ENCODE peak calls at places on chromosomes 12 and 14, in five cellular contexts. One of them, this sample, is unnamed.

GRCh38 chr14:96587823-96588385 is 85.7 kb downstream of the PAPOLA start:
- DNase-seq in PC-3: no peak
- DNase-seq in HCT116: no peak
- DNase-seq in neural progenitor cell: no peak
- DNase-seq in MM.1S: no peak
- DNase-seq in this sample: no peak

GRCh38 chr14:54475187-54475881 is 13.4 kb downstream of the GMFB start:
- DNase-seq in PC-3: no peak
- DNase-seq in neural progenitor cell: no peak
- DNase-seq in HCT116: no peak
- DNase-seq in MM.1S: no peak
- DNase-seq in this sample: peak

GRCh38 chr12:96906849-96907664 is at the start of gene NEDD1:
- DNase-seq in MM.1S: peak
- DNase-seq in HCT116: peak
- DNase-seq in neural progenitor cell: peak
- DNase-seq in PC-3: peak
- DNase-seq in this sample: peak

GRCh38 chr12:61781021-61781581 is 479.1 kb upstream of the USP15 start:
- DNase-seq in HCT116: no peak
- DNase-seq in neural progenitor cell: peak
- DNase-seq in PC-3: no peak
- DNase-seq in MM.1S: no peak
- DNase-seq in this sample: no peak

GRCh38 chr12:84502907-84503787 is 409.5 kb downstream of the SLC6A15 start:
- DNase-seq in neural progenitor cell: peak
- DNase-seq in HCT116: peak
- DNase-seq in MM.1S: peak
- DNase-seq in PC-3: peak
- DNase-seq in this sample: peak

GRCh38 chr14:64702493-64703392 is 1.5 kb upstream of the PLEKHG3 start:
- DNase-seq in PC-3: peak
- DNase-seq in HCT116: no peak
- DNase-seq in neural progenitor cell: peak
- DNase-seq in MM.1S: no peak
- DNase-seq in this sample: no peak

GRCh38 chr14:24831677-24832076 is 197.7 kb upstream of the GZMB start:
- DNase-seq in MM.1S: no peak
- DNase-seq in HCT116: no peak
- DNase-seq in PC-3: no peak
- DNase-seq in neural progenitor cell: no peak
- DNase-seq in this sample: no peak

GRCh38 chr14:44029933-44030332 is 477.1 kb downstream of the FSCB start:
- DNase-seq in PC-3: no peak
- DNase-seq in neural progenitor cell: no peak
- DNase-seq in HCT116: no peak
- DNase-seq in MM.1S: no peak
- DNase-seq in this sample: no peak

GRCh38 chr12:129961111-129961510 is 57.3 kb upstream of the TMEM132D start:
- DNase-seq in neural progenitor cell: no peak
- DNase-seq in HCT116: no peak
- DNase-seq in PC-3: peak
- DNase-seq in MM.1S: no peak
- DNase-seq in this sample: peak

GRCh38 chr12:121893901-121894540 is 5.4 kb downstream of the PSMD9 start:
- DNase-seq in HCT116: no peak
- DNase-seq in neural progenitor cell: no peak
- DNase-seq in MM.1S: peak
- DNase-seq in PC-3: peak
- DNase-seq in this sample: peak

GRCh38 chr12:131002271-131002670 is 48.6 kb downstream of the ADGRD1 start:
- DNase-seq in neural progenitor cell: no peak
- DNase-seq in HCT116: no peak
- DNase-seq in MM.1S: no peak
- DNase-seq in PC-3: no peak
- DNase-seq in this sample: no peak

GRCh38 chr14:88189040-88189839 is 133.8 kb downstream of the KCNK10 start:
- DNase-seq in HCT116: peak
- DNase-seq in PC-3: peak
- DNase-seq in neural progenitor cell: peak
- DNase-seq in MM.1S: peak
- DNase-seq in this sample: peak

GRCh38 chr12:51908876-51909592 is 1.7 kb downstream of the ACVRL1 start:
- DNase-seq in HCT116: no peak
- DNase-seq in MM.1S: no peak
- DNase-seq in PC-3: no peak
- DNase-seq in neural progenitor cell: no peak
- DNase-seq in this sample: no peak

GRCh38 chr12:51907083-51907863 is at the start of gene ACVRL1:
- DNase-seq in PC-3: no peak
- DNase-seq in HCT116: no peak
- DNase-seq in neural progenitor cell: peak
- DNase-seq in MM.1S: no peak
- DNase-seq in this sample: peak

GRCh38 chr12:51905507-51906438 is 1.5 kb upstream of the ACVRL1 start:
- DNase-seq in neural progenitor cell: no peak
- DNase-seq in PC-3: no peak
- DNase-seq in MM.1S: no peak
- DNase-seq in HCT116: no peak
- DNase-seq in this sample: peak

GRCh38 chr12:51906452-51907082 is 737 bp upstream of the ACVRL1 start:
- DNase-seq in HCT116: no peak
- DNase-seq in MM.1S: no peak
- DNase-seq in PC-3: no peak
- DNase-seq in neural progenitor cell: no peak
- DNase-seq in this sample: no peak

DNA sequence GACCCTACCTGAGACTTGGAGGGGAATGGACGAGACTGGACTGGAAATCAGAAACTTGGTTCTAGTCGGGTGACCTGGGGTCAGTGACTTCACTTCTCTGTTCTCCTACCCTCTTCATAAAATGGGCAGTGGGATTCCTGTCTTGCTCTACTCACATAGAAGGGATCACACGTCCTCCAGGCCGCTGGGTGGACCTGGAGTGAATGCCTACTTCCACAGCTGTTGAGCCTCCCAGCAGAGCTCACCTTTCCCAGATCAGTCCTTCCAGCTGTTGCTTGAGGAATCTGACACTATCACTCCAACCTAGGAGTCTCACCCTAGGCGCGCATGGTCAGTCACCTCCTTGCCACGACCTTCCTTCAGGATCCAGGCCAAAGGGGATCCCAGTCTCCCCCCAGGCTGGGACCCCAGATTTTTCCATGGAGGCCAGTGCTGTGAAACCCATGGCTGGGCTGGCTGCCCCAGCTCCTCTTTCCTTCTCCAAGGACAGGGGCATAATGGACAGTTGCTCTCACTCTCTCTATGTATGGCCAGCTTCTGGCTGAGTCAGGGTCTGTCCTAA is 641 bp downstream of the ACVRL1 start:
- DNase-seq in MM.1S: no peak
- DNase-seq in HCT116: no peak
- DNase-seq in PC-3: no peak
- DNase-seq in neural progenitor cell: no peak
- DNase-seq in this sample: no peak
- TF ChIP-seq EZH2 in MM.1S: no peak
- TF ChIP-seq EZH2 in HCT116: no peak
- TF ChIP-seq EZH2 in PC-3: no peak
- TF ChIP-seq EZH2 in neural progenitor cell: no peak
- TF ChIP-seq EZH2 in this sample: no peak

GRCh38 chr14:80956105-80956504 is 684 bp downstream of the TSHR start:
- DNase-seq in HCT116: no peak
- DNase-seq in neural progenitor cell: no peak
- DNase-seq in MM.1S: no peak
- DNase-seq in PC-3: no peak
- DNase-seq in this sample: no peak

GRCh38 chr14:80954771-80955299 is 586 bp upstream of the TSHR start:
- DNase-seq in HCT116: peak
- DNase-seq in MM.1S: peak
- DNase-seq in PC-3: peak
- DNase-seq in neural progenitor cell: peak
- DNase-seq in this sample: peak

GRCh38 chr14:80958258-80958657 is 2.8 kb downstream of the TSHR start:
- DNase-seq in PC-3: no peak
- DNase-seq in HCT116: no peak
- DNase-seq in neural progenitor cell: no peak
- DNase-seq in MM.1S: no peak
- DNase-seq in this sample: no peak

GRCh38 chr14:80956922-80957321 is 1.5 kb downstream of the TSHR start:
- DNase-seq in neural progenitor cell: no peak
- DNase-seq in HCT116: no peak
- DNase-seq in MM.1S: no peak
- DNase-seq in PC-3: no peak
- DNase-seq in this sample: no peak

DNA sequence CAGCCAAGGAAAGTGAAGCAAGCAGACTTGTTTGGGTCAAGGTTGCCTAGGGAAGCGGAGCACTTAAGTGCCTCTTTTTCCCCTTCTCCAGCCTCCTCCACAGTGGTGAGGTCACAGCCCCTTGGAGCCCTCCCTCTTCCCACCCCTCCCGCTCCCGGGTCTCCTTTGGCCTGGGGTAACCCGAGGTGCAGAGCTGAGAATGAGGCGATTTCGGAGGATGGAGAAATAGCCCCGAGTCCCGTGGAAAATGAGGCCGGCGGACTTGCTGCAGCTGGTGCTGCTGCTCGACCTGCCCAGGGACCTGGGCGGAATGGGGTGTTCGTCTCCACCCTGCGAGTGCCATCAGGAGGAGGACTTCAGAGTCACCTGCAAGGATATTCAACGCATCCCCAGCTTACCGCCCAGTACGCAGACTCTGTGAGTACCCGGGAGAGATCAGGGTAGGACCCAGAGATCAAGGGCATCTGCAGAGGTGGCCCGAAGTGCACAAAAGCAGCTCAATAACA is at the start of gene TSHR:
- DNase-seq in PC-3: no peak
- DNase-seq in HCT116: no peak
- DNase-seq in neural progenitor cell: peak
- DNase-seq in MM.1S: no peak
- DNase-seq in this sample: no peak
- H3K9ac ChIP-seq in PC-3: no peak
- H3K9ac ChIP-seq in HCT116: peak
- H3K9ac ChIP-seq in neural progenitor cell: no peak
- H3K9ac ChIP-seq in MM.1S: peak
- H3K9ac ChIP-seq in this sample: peak

DNA sequence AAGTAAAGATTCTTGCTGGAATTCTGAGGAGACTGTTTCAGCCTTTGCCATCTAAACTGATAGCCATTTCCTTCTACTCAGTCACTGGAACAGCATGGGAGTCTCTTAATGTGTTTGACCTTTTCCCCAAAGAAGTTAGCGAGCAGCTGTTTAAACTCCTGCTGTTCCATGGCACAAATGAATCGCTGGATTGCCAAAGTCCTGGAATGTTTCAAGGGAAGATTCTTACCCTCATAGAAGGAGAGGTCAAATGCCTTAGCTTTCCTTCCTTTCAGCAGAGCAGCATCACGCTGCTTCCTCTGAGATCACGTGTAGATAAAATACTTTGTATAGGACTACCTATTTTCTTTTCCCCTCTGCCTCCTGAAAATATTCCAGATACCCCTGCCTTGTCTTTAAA is 10.5 kb upstream of the NR2C1 start:
- DNase-seq in HCT116: no peak
- DNase-seq in MM.1S: no peak
- DNase-seq in PC-3: no peak
- DNase-seq in neural progenitor cell: peak
- DNase-seq in this sample: peak
- TF ChIP-seq EZH2phosphoT487 in HCT116: no peak
- TF ChIP-seq EZH2phosphoT487 in MM.1S: no peak
- TF ChIP-seq EZH2phosphoT487 in PC-3: no peak
- TF ChIP-seq EZH2phosphoT487 in neural progenitor cell: no peak
- TF ChIP-seq EZH2phosphoT487 in this sample: no peak

GRCh38 chr12:48982397-48983080 is 4.4 kb downstream of the WNT1 start:
- DNase-seq in PC-3: no peak
- DNase-seq in HCT116: no peak
- DNase-seq in MM.1S: no peak
- DNase-seq in neural progenitor cell: no peak
- DNase-seq in this sample: no peak
- TF ChIP-seq EZH2 in PC-3: no peak
- TF ChIP-seq EZH2 in HCT116: no peak
- TF ChIP-seq EZH2 in MM.1S: no peak
- TF ChIP-seq EZH2 in neural progenitor cell: no peak
- TF ChIP-seq EZH2 in this sample: no peak

DNA sequence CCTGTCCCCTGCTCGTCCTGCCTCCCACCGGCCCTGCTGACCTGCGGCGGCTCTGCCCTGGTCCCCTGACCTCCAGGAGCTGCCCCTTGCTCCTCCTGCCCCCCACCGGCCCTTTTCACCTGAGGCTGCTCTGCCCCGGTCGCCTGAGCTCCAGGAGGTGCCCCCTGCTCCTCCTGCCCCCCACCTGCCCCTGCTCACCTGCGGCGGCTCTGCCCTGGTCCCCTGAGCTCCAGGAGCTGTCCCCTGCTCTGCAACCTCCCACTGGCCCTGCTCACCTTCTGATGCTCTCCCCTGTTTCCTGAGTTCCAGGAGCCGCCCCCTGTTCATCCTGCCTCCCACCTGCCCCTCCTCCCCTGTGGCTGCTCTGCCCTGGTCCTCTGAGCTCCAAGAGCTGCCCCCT is 101.3 kb downstream of the TMEM121 start:
- DNase-seq in PC-3: no peak
- DNase-seq in HCT116: no peak
- DNase-seq in MM.1S: no peak
- DNase-seq in neural progenitor cell: no peak
- DNase-seq in this sample: no peak
- H3K9ac ChIP-seq in PC-3: no peak
- H3K9ac ChIP-seq in HCT116: no peak
- H3K9ac ChIP-seq in MM.1S: no peak
- H3K9ac ChIP-seq in neural progenitor cell: no peak
- H3K9ac ChIP-seq in this sample: no peak

GRCh38 chr14:78567343-78567742 is 397.2 kb downstream of the NRXN3 start:
- DNase-seq in HCT116: no peak
- DNase-seq in MM.1S: no peak
- DNase-seq in PC-3: no peak
- DNase-seq in neural progenitor cell: no peak
- DNase-seq in this sample: peak

GRCh38 chr14:78566859-78567172 is 396.6 kb downstream of the NRXN3 start:
- DNase-seq in MM.1S: no peak
- DNase-seq in PC-3: no peak
- DNase-seq in neural progenitor cell: no peak
- DNase-seq in HCT116: no peak
- DNase-seq in this sample: no peak

GRCh38 chr14:78566017-78566858 is 396.1 kb downstream of the NRXN3 start:
- DNase-seq in MM.1S: peak
- DNase-seq in PC-3: peak
- DNase-seq in neural progenitor cell: peak
- DNase-seq in HCT116: peak
- DNase-seq in this sample: peak
- TF ChIP-seq EZH2phosphoT487 in MM.1S: no peak
- TF ChIP-seq EZH2phosphoT487 in PC-3: no peak
- TF ChIP-seq EZH2phosphoT487 in neural progenitor cell: no peak
- TF ChIP-seq EZH2phosphoT487 in HCT116: no peak
- TF ChIP-seq EZH2phosphoT487 in this sample: no peak